ENCODE peak calls at places on chromosome 15, in five cellular contexts. One of them, this sample, is unnamed.

GRCh38 chr15:28942521-28943035 is 56.8 kb downstream of the APBA2 start:
- DNase-seq in HCT116: no peak
- DNase-seq in GM23248: no peak
- DNase-seq in GM23338: no peak
- DNase-seq in hepatocyte: no peak
- DNase-seq in this sample: no peak

GRCh38 chr15:33142708-33143107 is 51.8 kb downstream of the FMN1 start:
- DNase-seq in hepatocyte: peak; percentile 45
- DNase-seq in HCT116: no peak
- DNase-seq in GM23338: no peak
- DNase-seq in GM23248: no peak
- DNase-seq in this sample: no peak

GRCh38 chr15:82768414-82769081 is 37.3 kb downstream of the FSD2 start:
- DNase-seq in hepatocyte: peak; percentile 19
- DNase-seq in GM23338: no peak
- DNase-seq in HCT116: no peak
- DNase-seq in GM23248: peak; percentile 39
- DNase-seq in this sample: no peak

GRCh38 chr15:99453646-99454045 is 112.1 kb upstream of the MEF2A start:
- DNase-seq in GM23248: no peak
- DNase-seq in hepatocyte: no peak
- DNase-seq in GM23338: no peak
- DNase-seq in HCT116: no peak
- DNase-seq in this sample: no peak

GRCh38 chr15:79922512-79923067 is 25.8 kb upstream of the MTHFS start:
- DNase-seq in HCT116: no peak
- DNase-seq in hepatocyte: no peak
- DNase-seq in GM23338: no peak
- DNase-seq in GM23248: no peak
- DNase-seq in this sample: no peak

GRCh38 chr15:45126535-45127158 is 3.0 kb downstream of the DUOXA1 start:
- DNase-seq in HCT116: peak; percentile 36
- DNase-seq in GM23338: peak; percentile 46
- DNase-seq in GM23248: peak; percentile 59
- DNase-seq in hepatocyte: no peak
- DNase-seq in this sample: peak; percentile 50

GRCh38 chr15:61598655-61599054 is 369.6 kb upstream of the RORA start:
- DNase-seq in GM23338: no peak
- DNase-seq in GM23248: no peak
- DNase-seq in hepatocyte: no peak
- DNase-seq in HCT116: no peak
- DNase-seq in this sample: no peak

GRCh38 chr15:94286581-94286980 is 55.2 kb downstream of the MCTP2 start:
- DNase-seq in HCT116: no peak
- DNase-seq in GM23338: no peak
- DNase-seq in hepatocyte: no peak
- DNase-seq in GM23248: no peak
- DNase-seq in this sample: peak; percentile 42

GRCh38 chr15:22887157-22887951 is 48.9 kb downstream of the NIPA2 start:
- DNase-seq in GM23248: peak; percentile 87
- DNase-seq in GM23338: no peak
- DNase-seq in hepatocyte: peak; percentile 51
- DNase-seq in HCT116: no peak
- DNase-seq in this sample: no peak

GRCh38 chr15:74124196-74124595 is 6.2 kb upstream of the ISLR2 start:
- DNase-seq in HCT116: no peak
- DNase-seq in hepatocyte: no peak
- DNase-seq in GM23338: no peak
- DNase-seq in GM23248: no peak
- DNase-seq in this sample: no peak

GRCh38 chr15:73598540-73599195 is 34.5 kb downstream of the NPTN start:
- DNase-seq in HCT116: no peak
- DNase-seq in GM23248: peak; percentile 50
- DNase-seq in hepatocyte: no peak
- DNase-seq in GM23338: no peak
- DNase-seq in this sample: no peak

GRCh38 chr15:77739591-77740378 is 107.1 kb upstream of the LINGO1 start:
- DNase-seq in GM23248: no peak
- DNase-seq in HCT116: no peak
- DNase-seq in hepatocyte: no peak
- DNase-seq in GM23338: peak; percentile 89
- DNase-seq in this sample: no peak

GRCh38 chr15:57566840-57567239 is 24.9 kb upstream of the MYZAP start:
- DNase-seq in GM23338: no peak
- DNase-seq in GM23248: peak; percentile 24
- DNase-seq in HCT116: no peak
- DNase-seq in hepatocyte: no peak
- DNase-seq in this sample: no peak

GRCh38 chr15:77647961-77648360 is 15.2 kb upstream of the LINGO1 start:
- DNase-seq in GM23338: no peak
- DNase-seq in hepatocyte: no peak
- DNase-seq in HCT116: no peak
- DNase-seq in GM23248: no peak
- DNase-seq in this sample: no peak

GRCh38 chr15:73921257-73921890 is 4.9 kb upstream of the LOXL1 start:
- DNase-seq in GM23338: no peak
- DNase-seq in HCT116: no peak
- DNase-seq in GM23248: peak; percentile 39
- DNase-seq in hepatocyte: no peak
- DNase-seq in this sample: no peak

GRCh38 chr15:92035961-92036360 is 182.5 kb downstream of the SLCO3A1 start:
- DNase-seq in HCT116: no peak
- DNase-seq in GM23248: no peak
- DNase-seq in hepatocyte: no peak
- DNase-seq in GM23338: no peak
- DNase-seq in this sample: no peak

GRCh38 chr15:31503256-31503655 is 176.6 kb downstream of the KLF13 start:
- DNase-seq in GM23338: no peak
- DNase-seq in HCT116: no peak
- DNase-seq in hepatocyte: no peak
- DNase-seq in GM23248: no peak
- DNase-seq in this sample: no peak
- TF ChIP-seq EZH2phosphoT487 in GM23338: no peak
- TF ChIP-seq EZH2phosphoT487 in HCT116: no peak
- TF ChIP-seq EZH2phosphoT487 in hepatocyte: no peak
- TF ChIP-seq EZH2phosphoT487 in GM23248: no peak
- TF ChIP-seq EZH2phosphoT487 in this sample: no peak

GRCh38 chr15:96330064-96330449 is 443 bp upstream of the NR2F2 start:
- DNase-seq in HCT116: peak; percentile 51
- DNase-seq in GM23338: peak; percentile 79
- DNase-seq in GM23248: peak; percentile 95
- DNase-seq in hepatocyte: no peak
- DNase-seq in this sample: peak; percentile 60
- TF ChIP-seq EZH2phosphoT487 in HCT116: no peak
- TF ChIP-seq EZH2phosphoT487 in GM23338: peak; percentile 74
- TF ChIP-seq EZH2phosphoT487 in GM23248: no peak
- TF ChIP-seq EZH2phosphoT487 in hepatocyte: no peak
- TF ChIP-seq EZH2phosphoT487 in this sample: no peak

GRCh38 chr15:101122266-101122665 is 129.6 kb downstream of the CHSY1 start:
- DNase-seq in hepatocyte: no peak
- DNase-seq in GM23248: no peak
- DNase-seq in GM23338: no peak
- DNase-seq in HCT116: no peak
- DNase-seq in this sample: no peak

GRCh38 chr15:101122806-101123205 is 129.0 kb downstream of the CHSY1 start:
- DNase-seq in GM23338: no peak
- DNase-seq in HCT116: no peak
- DNase-seq in GM23248: no peak
- DNase-seq in hepatocyte: no peak
- DNase-seq in this sample: no peak

GRCh38 chr15:101120473-101120872 is 131.4 kb downstream of the CHSY1 start:
- DNase-seq in GM23338: no peak
- DNase-seq in hepatocyte: no peak
- DNase-seq in GM23248: no peak
- DNase-seq in HCT116: no peak
- DNase-seq in this sample: no peak

GRCh38 chr15:101120961-101121360 is 130.9 kb downstream of the CHSY1 start:
- DNase-seq in hepatocyte: no peak
- DNase-seq in HCT116: no peak
- DNase-seq in GM23338: no peak
- DNase-seq in GM23248: no peak
- DNase-seq in this sample: no peak

DNA sequence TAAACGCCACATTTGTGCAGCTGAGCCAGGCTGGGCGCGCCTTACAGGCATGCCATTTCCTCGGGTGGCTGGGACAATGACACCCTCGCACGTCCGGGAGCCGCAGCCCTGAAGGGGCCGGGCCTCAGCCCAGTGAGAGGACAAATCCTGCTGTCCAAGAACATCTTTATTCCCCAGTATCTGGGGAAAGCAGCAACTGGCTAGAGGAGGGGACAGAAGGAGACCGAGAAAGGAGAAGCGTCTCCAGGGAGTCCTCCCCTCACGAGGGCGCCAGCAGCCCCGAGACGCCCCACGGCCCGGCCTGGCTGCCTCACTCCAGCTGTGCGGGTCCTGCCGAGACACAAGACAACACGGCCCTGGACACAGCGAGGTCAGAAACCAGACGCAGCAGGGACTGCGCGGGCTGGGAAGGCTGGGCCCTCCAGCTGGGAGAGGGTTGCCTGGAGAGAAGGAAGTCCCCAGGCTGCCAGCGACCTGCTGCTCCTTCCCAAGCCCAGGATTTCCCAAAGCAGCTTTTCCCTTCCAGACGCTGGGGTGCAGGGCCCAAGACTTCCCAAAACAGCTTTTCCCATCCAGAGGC is 130.2 kb downstream of the CHSY1 start:
- DNase-seq in GM23338: peak; percentile 65
- DNase-seq in HCT116: no peak
- DNase-seq in hepatocyte: peak; percentile 71
- DNase-seq in GM23248: peak; percentile 77
- DNase-seq in this sample: peak; percentile 72
- TF ChIP-seq EZH2phosphoT487 in GM23338: no peak
- TF ChIP-seq EZH2phosphoT487 in HCT116: no peak
- TF ChIP-seq EZH2phosphoT487 in hepatocyte: no peak
- TF ChIP-seq EZH2phosphoT487 in GM23248: no peak
- TF ChIP-seq EZH2phosphoT487 in this sample: no peak

GRCh38 chr15:48563944-48564343 is 81.6 kb downstream of the FBN1 start:
- DNase-seq in GM23248: no peak
- DNase-seq in hepatocyte: no peak
- DNase-seq in GM23338: no peak
- DNase-seq in HCT116: no peak
- DNase-seq in this sample: no peak

GRCh38 chr15:48566669-48567068 is 78.8 kb downstream of the FBN1 start:
- DNase-seq in hepatocyte: no peak
- DNase-seq in HCT116: no peak
- DNase-seq in GM23338: peak; percentile 24
- DNase-seq in GM23248: no peak
- DNase-seq in this sample: no peak

GRCh38 chr15:48565560-48566482 is 79.7 kb downstream of the FBN1 start:
- DNase-seq in HCT116: no peak
- DNase-seq in GM23338: no peak
- DNase-seq in GM23248: peak; percentile 92
- DNase-seq in hepatocyte: no peak
- DNase-seq in this sample: no peak

GRCh38 chr15:48560321-48561051 is 85.0 kb downstream of the FBN1 start:
- DNase-seq in HCT116: no peak
- DNase-seq in GM23248: peak; percentile 51
- DNase-seq in GM23338: no peak
- DNase-seq in hepatocyte: no peak
- DNase-seq in this sample: no peak

DNA sequence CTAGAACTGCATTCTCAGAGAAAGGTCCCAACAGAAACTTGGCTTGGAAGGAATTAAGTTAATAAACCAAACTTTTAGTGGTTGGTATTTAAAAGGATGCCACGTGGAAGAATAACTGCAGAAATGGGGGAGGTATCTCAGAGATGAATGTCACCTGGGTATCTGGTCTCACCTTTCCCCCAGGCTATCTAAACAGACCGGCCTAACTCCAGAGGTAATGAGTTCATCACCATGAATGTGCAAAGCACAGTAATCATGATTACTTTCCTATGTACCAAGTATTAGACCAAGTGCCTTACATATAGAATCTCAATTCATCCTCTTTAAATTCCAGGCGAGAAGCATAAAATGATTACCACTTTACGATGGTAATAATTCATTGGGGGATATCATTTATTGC is 80.8 kb downstream of the FBN1 start:
- DNase-seq in GM23248: no peak
- DNase-seq in GM23338: no peak
- DNase-seq in hepatocyte: no peak
- DNase-seq in HCT116: no peak
- DNase-seq in this sample: no peak
- TF ChIP-seq EZH2phosphoT487 in GM23248: no peak
- TF ChIP-seq EZH2phosphoT487 in GM23338: no peak
- TF ChIP-seq EZH2phosphoT487 in hepatocyte: no peak
- TF ChIP-seq EZH2phosphoT487 in HCT116: no peak
- TF ChIP-seq EZH2phosphoT487 in this sample: no peak

GRCh38 chr15:69357773-69358765 is 56.1 kb upstream of the KIF23 start:
- DNase-seq in GM23248: peak; percentile 32
- DNase-seq in hepatocyte: peak; percentile 33
- DNase-seq in HCT116: peak; percentile 24
- DNase-seq in GM23338: peak; percentile 64
- DNase-seq in this sample: no peak
- TF ChIP-seq EZH2phosphoT487 in GM23248: no peak
- TF ChIP-seq EZH2phosphoT487 in hepatocyte: no peak
- TF ChIP-seq EZH2phosphoT487 in HCT116: no peak
- TF ChIP-seq EZH2phosphoT487 in GM23338: no peak
- TF ChIP-seq EZH2phosphoT487 in this sample: no peak

GRCh38 chr15:65081270-65081669 is 4.7 kb downstream of the KBTBD13 start:
- DNase-seq in GM23338: no peak
- DNase-seq in HCT116: no peak
- DNase-seq in GM23248: no peak
- DNase-seq in hepatocyte: no peak
- DNase-seq in this sample: no peak
- TF ChIP-seq EZH2phosphoT487 in GM23338: no peak
- TF ChIP-seq EZH2phosphoT487 in HCT116: no peak
- TF ChIP-seq EZH2phosphoT487 in GM23248: no peak
- TF ChIP-seq EZH2phosphoT487 in hepatocyte: no peak
- TF ChIP-seq EZH2phosphoT487 in this sample: no peak

DNA sequence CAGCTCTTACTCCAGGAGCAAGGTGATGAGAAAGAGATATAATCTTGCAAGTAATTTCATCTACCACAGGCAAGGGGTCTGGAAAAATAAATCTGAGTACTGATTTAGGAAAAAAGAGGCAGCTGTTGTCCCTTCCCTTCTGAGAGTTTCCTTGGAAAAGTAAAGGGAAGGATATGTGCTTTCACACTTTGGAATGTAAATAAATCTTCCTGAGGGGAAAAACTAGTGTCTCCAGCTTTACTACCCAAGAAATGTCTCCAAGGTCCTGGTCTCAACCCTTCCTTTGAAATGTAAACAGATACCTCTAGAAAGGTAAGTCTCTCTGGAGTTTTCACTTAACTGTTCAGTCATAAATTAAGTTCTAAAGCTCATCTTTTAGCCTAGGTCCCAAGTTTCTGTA is 102.6 kb downstream of the DPH6 start:
- DNase-seq in GM23248: no peak
- DNase-seq in HCT116: no peak
- DNase-seq in GM23338: peak; percentile 2
- DNase-seq in hepatocyte: no peak
- DNase-seq in this sample: no peak
- TF ChIP-seq EZH2phosphoT487 in GM23248: no peak
- TF ChIP-seq EZH2phosphoT487 in HCT116: no peak
- TF ChIP-seq EZH2phosphoT487 in GM23338: no peak
- TF ChIP-seq EZH2phosphoT487 in hepatocyte: no peak
- TF ChIP-seq EZH2phosphoT487 in this sample: no peak